ENCODE peak calls at places on chromosomes 12 and 14, in six cellular contexts. N is OCI-LY7; J is body of pancreas; T is SJSA1; K is heart left ventricle; C is CD8-positive, alpha-beta memory T cell. A is an unnamed sample. For H3K4me1, the result is how much of the 10 kb centered on the place peaks cover.

GRCh38 chr12:3204143-3204542 is 127.0 kb downstream of the TSPAN9 start:
- DNase-seq in N (no peak), J (no peak), T (no peak), K (peak), C (no peak), A (no peak)

GRCh38 chr12:101696477-101697196 is 803 bp upstream of the CHPT1 start:
- DNase-seq in N (peak), J (peak), T (no peak), K (peak), C (no peak), A (peak)

GRCh38 chr12:125069616-125070015 is 4.4 kb downstream of the AACS start:
- DNase-seq in N (no peak), J (no peak), T (no peak), K (no peak), C (no peak), A (no peak)

GRCh38 chr12:31589896-31590729 is 823 bp downstream of the DENND5B start:
- DNase-seq in N (peak), J (peak), T (peak), K (peak), C (no peak), A (peak)

GRCh38 chr12:66409195-66409871 is 107.0 kb downstream of the HELB start:
- DNase-seq in N (peak), J (no peak), T (peak), K (no peak), C (peak), A (no peak)

GRCh38 chr12:68180792-68181744 is 21.5 kb upstream of the IFNG start:
- DNase-seq in N (peak), J (no peak), T (no peak), K (no peak), C (peak), A (no peak)

GRCh38 chr14:54331516-54331915 is 65.3 kb upstream of the CDKN3 start:
- DNase-seq in N (no peak), J (no peak), T (no peak), K (no peak), C (no peak), A (no peak)

GRCh38 chr12:25591132-25591531 is 38.0 kb upstream of the LMNTD1 start:
- DNase-seq in N (no peak), J (no peak), T (no peak), K (no peak), C (no peak), A (no peak)

GRCh38 chr12:75482636-75483035 is 2.1 kb downstream of the GLIPR1 start:
- DNase-seq in N (peak), J (no peak), T (no peak), K (no peak), C (peak), A (no peak)

GRCh38 chr12:132163041-132163910 is 19.0 kb downstream of the NOC4L start:
- DNase-seq in N (no peak), J (no peak), T (no peak), K (no peak), C (peak), A (peak)

GRCh38 chr12:47147749-47148148 is 68.0 kb upstream of the AMIGO2 start:
- DNase-seq in N (no peak), J (no peak), T (no peak), K (no peak), C (no peak), A (no peak)

GRCh38 chr14:20679907-20680306 is 4.5 kb upstream of the RNASE4 start:
- DNase-seq in N (no peak), J (peak), T (no peak), K (no peak), C (no peak), A (peak)

GRCh38 chr12:27814851-27815591 is 35.0 kb upstream of the MANSC4 start:
- DNase-seq in N (no peak), J (no peak), T (no peak), K (no peak), C (no peak), A (no peak)

GRCh38 chr12:93139028-93139665 is 210.1 kb upstream of the EEA1 start:
- DNase-seq in N (no peak), J (no peak), T (no peak), K (no peak), C (no peak), A (no peak)

GRCh38 chr14:65560340-65561027 is 148.0 kb downstream of the FUT8 start:
- DNase-seq in N (no peak), J (no peak), T (no peak), K (no peak), C (no peak), A (no peak)

GRCh38 chr12:121596526-121596925 is 15.7 kb upstream of the KDM2B start:
- DNase-seq in N (no peak), J (no peak), T (no peak), K (no peak), C (no peak), A (no peak)

GRCh38 chr14:67270933-67271332 is 29.7 kb downstream of the PALS1 start:
- DNase-seq in N (no peak), J (no peak), T (no peak), K (no peak), C (no peak), A (no peak)

GRCh38 chr14:99909500-99910064 is 116.4 kb downstream of the EML1 start:
- DNase-seq in N (no peak), J (no peak), T (no peak), K (no peak), C (no peak), A (no peak)

GRCh38 chr12:53603804-53604203 is 22.4 kb downstream of the ATF7 start:
- DNase-seq in N (no peak), J (no peak), T (no peak), K (no peak), C (no peak), A (no peak)
- H3K4me3 ChIP-seq in N (no peak), J (no peak), T (no peak), K (no peak), C (no peak), A (no peak)

GRCh38 chr12:82688035-82688501 is 1.4 kb downstream of the TMTC2 start:
- DNase-seq in N (peak), J (no peak), T (no peak), K (no peak), C (no peak), A (no peak)

GRCh38 chr12:82686223-82687019 is at the start of gene TMTC2:
- DNase-seq in N (peak), J (peak), T (peak), K (peak), C (peak), A (peak)

GRCh38 chr12:82687020-82687951 is 580 bp downstream of the TMTC2 start:
- DNase-seq in N (peak), J (peak), T (no peak), K (peak), C (peak), A (peak)

GRCh38 chr12:82688619-82689018 is 1.9 kb downstream of the TMTC2 start:
- DNase-seq in N (no peak), J (no peak), T (no peak), K (no peak), C (no peak), A (no peak)

GRCh38 chr12:82685721-82686222 is 934 bp upstream of the TMTC2 start:
- DNase-seq in N (peak), J (peak), T (peak), K (peak), C (peak), A (peak)
- H3K27ac ChIP-seq in N (peak), J (peak), T (no peak), K (peak), C (peak), A (peak)

GRCh38 chr14:68585690-68586089 is 207.2 kb downstream of the ZFP36L1 start:
- DNase-seq in N (no peak), J (no peak), T (no peak), K (no peak), C (no peak), A (no peak)
- H3K4me1 ChIP-seq in N (under half), J (under half), T (under half), K (under half), C (under half), A (under half)

GRCh38 chr12:32681272-32681671 is 2.2 kb downstream of the DNM1L start:
- DNase-seq in N (no peak), J (no peak), T (no peak), K (no peak), C (no peak), A (no peak)
- H3K4me3 ChIP-seq in N (peak), J (no peak), T (no peak), K (no peak), C (no peak), A (no peak)

GRCh38 chr12:53010955-53011354 is 4.7 kb downstream of the EIF4B start:
- DNase-seq in N (no peak), J (no peak), T (no peak), K (no peak), C (no peak), A (no peak)
- H3K27ac ChIP-seq in N (no peak), J (no peak), T (no peak), K (no peak), C (no peak), A (no peak)

DNA sequence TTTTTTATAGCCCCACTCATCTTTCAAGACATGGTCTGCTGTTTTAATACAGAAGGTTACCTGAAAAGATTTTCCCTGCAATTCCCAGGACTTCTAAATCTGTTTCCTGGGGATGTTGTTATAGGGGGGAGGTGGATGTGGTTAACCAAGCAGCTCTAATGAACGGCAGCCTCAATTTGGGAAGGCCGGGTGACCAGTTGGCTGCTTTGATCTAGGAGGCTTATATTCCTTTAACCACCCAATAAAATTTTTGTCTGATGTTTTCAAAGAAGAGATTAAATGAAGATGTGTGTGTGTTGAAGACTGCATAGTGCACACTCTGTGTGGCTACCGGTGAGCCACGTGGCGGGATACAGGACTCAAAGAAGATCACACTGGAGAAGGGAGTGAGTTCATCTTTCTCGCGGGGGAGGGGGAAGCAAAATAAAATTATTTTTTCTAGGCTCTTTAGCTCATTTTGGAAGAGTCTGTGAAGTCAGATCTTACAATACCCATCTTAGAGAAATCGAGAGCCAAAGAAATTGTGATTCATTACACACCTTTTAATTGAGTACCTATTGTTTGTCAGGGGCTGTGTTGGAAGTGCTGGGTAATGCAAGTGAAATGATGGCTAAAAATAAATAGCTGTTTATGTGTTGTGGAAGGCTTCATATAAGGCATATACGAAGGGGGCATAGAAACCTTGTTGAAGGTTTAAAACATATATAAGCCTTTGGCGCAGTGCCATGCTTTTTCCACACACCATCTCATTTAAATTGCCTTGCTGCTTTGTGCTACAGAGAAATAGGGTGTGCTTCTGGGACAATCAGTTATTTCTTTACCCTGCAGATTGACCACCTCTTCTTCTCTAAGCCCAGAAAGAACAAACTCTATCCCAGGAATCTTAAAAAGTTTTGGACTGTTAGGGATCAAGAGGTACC is 18.5 kb downstream of the ELK3 start:
- DNase-seq in N (no peak), J (no peak), T (no peak), K (no peak), C (no peak), A (no peak)
- H3K4me1 ChIP-seq in N (half or more), J (under half), T (under half), K (under half), C (half or more), A (under half)